ENCODE peak calls at places on chromosomes 11 and 22, in nine cellular contexts. H, T, V, P, U, R, I, J and Y are unnamed samples.

GRCh38 chr11:122271167-122271566 is 155.2 kb upstream of the BLID start:
- DNase-seq in U (no peak), J (no peak), P (no peak), R (no peak), T (no peak), H (no peak), V (no peak), I (no peak), Y (no peak)

GRCh38 chr11:45755281-45755859 is 49.6 kb upstream of the SLC35C1 start:
- DNase-seq in H (no peak), P (no peak), I (no peak), U (no peak), R (no peak), T (no peak), V (no peak), J (no peak), Y (no peak)

GRCh38 chr11:47373876-47374820 is 4.2 kb downstream of the SPI1 start:
- DNase-seq in P (no peak), R (peak), T (peak), I (peak), J (peak), U (peak), H (peak), V (peak), Y (peak)

GRCh38 chr11:70680781-70681281 is 282.5 kb downstream of the CTTN start:
- DNase-seq in H (no peak), J (peak), T (no peak), R (no peak), I (no peak), P (no peak), U (no peak), V (no peak), Y (no peak)

GRCh38 chr11:118572075-118572913 is at the start of gene ARCN1:
- DNase-seq in R (peak), T (peak), I (peak), U (peak), V (no peak), P (no peak), J (peak), H (peak), Y (peak)

GRCh38 chr11:17401841-17402240 is 13.4 kb upstream of the KCNJ11 start:
- DNase-seq in R (no peak), H (no peak), U (no peak), P (no peak), V (no peak), T (no peak), I (no peak), J (no peak), Y (no peak)

GRCh38 chr11:37107415-37107814 is 509.4 kb upstream of the RAG2 start:
- DNase-seq in I (no peak), J (no peak), R (no peak), P (no peak), H (no peak), V (no peak), T (no peak), U (no peak), Y (no peak)

GRCh38 chr11:114621950-114622809 is 26.6 kb upstream of the NXPE4 start:
- DNase-seq in P (no peak), V (no peak), I (no peak), J (no peak), R (no peak), U (no peak), H (no peak), T (no peak), Y (no peak)

GRCh38 chr22:36921309-36922096 is 8.1 kb downstream of the CSF2RB start:
- DNase-seq in P (no peak), U (no peak), J (no peak), R (no peak), V (no peak), I (no peak), T (no peak), H (no peak), Y (no peak)

GRCh38 chr11:92841719-92842118 is 127.7 kb upstream of the MTNR1B start:
- DNase-seq in U (no peak), I (no peak), R (no peak), J (no peak), P (no peak), V (no peak), H (peak), T (no peak), Y (no peak)

GRCh38 chr11:111301004-111301839 is 2.9 kb downstream of the POU2AF3 start:
- DNase-seq in P (peak), R (no peak), T (no peak), J (no peak), V (no peak), U (no peak), H (no peak), I (peak), Y (no peak)

GRCh38 chr22:43351966-43352345 is 8.8 kb upstream of the SCUBE1 start:
- DNase-seq in R (no peak), T (no peak), V (no peak), J (no peak), P (no peak), U (no peak), H (no peak), I (no peak), Y (no peak)

GRCh38 chr22:32106930-32107329 is 52.2 kb downstream of the C22orf42 start:
- DNase-seq in H (no peak), R (no peak), I (no peak), U (no peak), P (no peak), T (peak), J (no peak), V (no peak), Y (peak)

GRCh38 chr11:102929966-102930365 is 25.6 kb downstream of the MMP13 start:
- DNase-seq in T (no peak), P (no peak), I (no peak), J (no peak), R (no peak), H (no peak), U (no peak), V (no peak), Y (no peak)

GRCh38 chr11:24422371-24422770 is 74.5 kb upstream of the LUZP2 start:
- DNase-seq in I (no peak), U (no peak), H (peak), T (peak), R (no peak), J (no peak), V (peak), P (no peak), Y (no peak)

GRCh38 chr22:18031670-18032454 is 7.5 kb upstream of the MICAL3 start:
- DNase-seq in P (peak), J (no peak), R (peak), I (no peak), T (peak), U (no peak), V (peak), H (peak), Y (peak)

GRCh38 chr22:38872831-38873248 is 824 bp upstream of the CBX6 start:
- DNase-seq in V (no peak), H (peak), I (peak), J (peak), U (no peak), T (no peak), R (no peak), P (no peak), Y (no peak)

GRCh38 chr11:18700375-18700774 is 1.8 kb downstream of the TMEM86A start:
- DNase-seq in T (no peak), J (no peak), H (peak), U (no peak), V (no peak), I (no peak), R (no peak), P (no peak), Y (peak)

GRCh38 chr11:72079776-72080325 is 491 bp downstream of the NUMA1 start:
- DNase-seq in H (no peak), J (no peak), T (no peak), P (no peak), R (no peak), I (peak), V (peak), U (no peak), Y (no peak)

GRCh38 chr11:36446135-36446534 is 63.9 kb downstream of the TRAF6 start:
- DNase-seq in U (no peak), P (no peak), H (no peak), I (no peak), T (no peak), V (no peak), J (no peak), R (no peak), Y (no peak)

GRCh38 chr22:24180316-24181087 is 785 bp upstream of the SUSD2 start:
- DNase-seq in T (no peak), P (no peak), I (no peak), J (no peak), H (no peak), R (no peak), U (no peak), V (no peak), Y (no peak)

GRCh38 chr22:33421859-33422258 is 363.7 kb upstream of the SYN3 start:
- DNase-seq in P (no peak), H (no peak), T (no peak), U (no peak), J (no peak), I (no peak), R (no peak), V (no peak), Y (no peak)

GRCh38 chr22:50083462-50084081 is 1.7 kb downstream of the MLC1 start:
- DNase-seq in I (no peak), U (no peak), R (no peak), J (no peak), T (no peak), V (no peak), P (no peak), H (no peak), Y (no peak)

GRCh38 chr11:20156280-20156875 is 3.9 kb downstream of the DBX1 start:
- DNase-seq in R (no peak), P (no peak), T (no peak), H (no peak), I (peak), J (peak), U (peak), V (no peak), Y (peak)

GRCh38 chr22:46457502-46458488 is 79.6 kb downstream of the CELSR1 start:
- DNase-seq in V (no peak), R (no peak), J (no peak), I (no peak), H (peak), P (no peak), U (no peak), T (no peak), Y (no peak)

GRCh38 chr22:27650985-27651384 is 150.6 kb downstream of the MN1 start:
- DNase-seq in R (no peak), V (no peak), P (no peak), U (no peak), J (no peak), H (no peak), T (no peak), I (no peak), Y (no peak)

GRCh38 chr11:2681408-2682145 is 18.2 kb downstream of the KCNQ1OT1 start:
- DNase-seq in J (no peak), T (no peak), I (no peak), P (no peak), H (no peak), R (no peak), U (no peak), V (no peak), Y (no peak)

GRCh38 chr11:124081496-124081895 is 33.8 kb upstream of the VWA5A start:
- DNase-seq in R (no peak), I (no peak), J (no peak), T (no peak), P (no peak), H (no peak), V (no peak), U (no peak), Y (no peak)

GRCh38 chr11:33453225-33453624 is 196.0 kb downstream of the HIPK3 start:
- DNase-seq in V (no peak), U (no peak), P (no peak), R (no peak), H (no peak), J (no peak), T (no peak), I (no peak), Y (no peak)

GRCh38 chr22:38431266-38432010 is 23.6 kb downstream of the KCNJ4 start:
- DNase-seq in U (no peak), H (no peak), T (no peak), I (no peak), R (no peak), V (no peak), J (no peak), P (no peak), Y (no peak)

GRCh38 chr11:13889566-13890214 is 72.8 kb upstream of the SPON1 start:
- DNase-seq in H (no peak), J (no peak), T (no peak), I (peak), U (no peak), R (no peak), V (no peak), P (peak), Y (no peak)

GRCh38 chr11:45147871-45148270 is 1.4 kb downstream of the PRDM11 start:
- DNase-seq in U (no peak), V (no peak), I (no peak), P (no peak), J (no peak), H (no peak), T (no peak), R (no peak), Y (no peak)